ENCODE peak calls at places on chromosomes 16 and 17, in six cellular contexts. H is AG04450, P is body of pancreas, Y is K562, T is tibial nerve, R is mucosa of descending colon. M is an unnamed sample.

GRCh38 chr16:66750279-66751134 is 902 bp downstream of the DYNC1LI2 start:
- DNase-seq in P (no peak), R (no peak), T (no peak), H (no peak), Y (no peak), M (peak; percentile 14)

GRCh38 chr16:23129686-23130085 is 19.6 kb downstream of the USP31 start:
- DNase-seq in Y (no peak), P (no peak), H (no peak), T (no peak), R (no peak), M (no peak)

GRCh38 chr16:11291021-11291716 is 10.0 kb upstream of the PRM1 start:
- DNase-seq in P (no peak), H (no peak), Y (no peak), T (no peak), R (no peak), M (no peak)

GRCh38 chr16:23131436-23131835 is 17.8 kb downstream of the USP31 start:
- DNase-seq in T (no peak), Y (no peak), P (no peak), H (no peak), R (no peak), M (no peak)

GRCh38 chr17:923633-924032 is 55.9 kb downstream of the NXN start:
- DNase-seq in H (no peak), P (no peak), T (no peak), Y (no peak), R (no peak), M (no peak)

GRCh38 chr16:87800497-87800896 is 34.7 kb upstream of the KLHDC4 start:
- DNase-seq in R (no peak), T (no peak), H (no peak), Y (no peak), P (no peak), M (no peak)

GRCh38 chr16:87344931-87345631 is 27.9 kb upstream of the C16orf95 start:
- DNase-seq in R (peak; percentile 64), T (no peak), H (no peak), Y (no peak), P (no peak), M (peak; percentile 55)

GRCh38 chr16:68235105-68235881 is 634 bp downstream of the ESRP2 start:
- DNase-seq in R (peak; percentile 71), T (no peak), P (peak; percentile 80), Y (no peak), H (no peak), M (no peak)

GRCh38 chr16:70778901-70779309 is 22.1 kb downstream of the VAC14 start:
- DNase-seq in P (peak; percentile 38), T (peak; percentile 80), H (peak; percentile 89), R (peak; percentile 37), Y (peak; percentile 29), M (peak; percentile 95)

GRCh38 chr17:62067165-62068145 is 2.4 kb upstream of the MED13 start:
- DNase-seq in H (no peak), P (no peak), R (no peak), T (no peak), Y (no peak), M (no peak)

GRCh38 chr16:84369938-84370627 is 1.7 kb downstream of the ATP2C2 start:
- DNase-seq in Y (no peak), H (no peak), P (no peak), R (peak; percentile 76), T (no peak), M (no peak)

GRCh38 chr17:71117461-71117860 is 948.1 kb downstream of the KCNJ2 start:
- DNase-seq in H (no peak), T (no peak), R (no peak), Y (no peak), P (no peak), M (peak; percentile 80)

GRCh38 chr17:13359774-13360173 is 242.0 kb downstream of the HS3ST3A1 start:
- DNase-seq in P (no peak), Y (no peak), T (no peak), R (no peak), H (no peak), M (no peak)

GRCh38 chr16:85465328-85466307 is 147.5 kb upstream of the GSE1 start:
- DNase-seq in P (no peak), H (peak; percentile 13), Y (no peak), T (no peak), R (no peak), M (no peak)

GRCh38 chr17:50100921-50101345 is 5.8 kb downstream of the PDK2 start:
- DNase-seq in Y (no peak), H (no peak), R (no peak), T (no peak), P (no peak), M (no peak)

GRCh38 chr16:65641693-65642289 is 519.9 kb upstream of the CDH11 start:
- DNase-seq in H (no peak), T (no peak), P (no peak), Y (no peak), R (no peak), M (no peak)

GRCh38 chr17:33200587-33200986 is 92.5 kb downstream of the ASIC2 start:
- DNase-seq in P (no peak), H (no peak), Y (peak; percentile 16), T (no peak), R (no peak), M (no peak)

GRCh38 chr17:78381601-78382168 is 3.2 kb downstream of the PGS1 start:
- DNase-seq in R (no peak), T (no peak), P (no peak), H (no peak), Y (peak; percentile 77), M (no peak)

GRCh38 chr17:12896386-12896785 is 107.1 kb downstream of the ARHGAP44 start:
- DNase-seq in T (no peak), R (no peak), Y (no peak), P (no peak), H (no peak), M (no peak)

GRCh38 chr16:75289189-75289588 is 37.8 kb upstream of the BCAR1 start:
- DNase-seq in Y (no peak), R (no peak), P (no peak), H (no peak), T (no peak), M (peak; percentile 50)

GRCh38 chr17:28993013-28993600 is 12.7 kb downstream of the SEZ6 start:
- DNase-seq in Y (no peak), H (no peak), R (no peak), T (no peak), P (no peak), M (no peak)

GRCh38 chr16:79329967-79330366 is 270.6 kb downstream of the MAF start:
- DNase-seq in T (no peak), P (no peak), R (no peak), H (no peak), Y (no peak), M (no peak)

GRCh38 chr17:75365009-75365930 is 40.2 kb downstream of the GRB2 start:
- DNase-seq in T (no peak), R (no peak), Y (no peak), P (no peak), H (no peak), M (no peak)
- TF ChIP-seq CTCF in T (no peak), R (no peak), Y (peak; percentile 18), P (no peak), H (no peak), M (no peak)

GRCh38 chr17:57576744-57577143 is 168.4 kb downstream of the CCDC182 start:
- DNase-seq in P (no peak), R (no peak), T (no peak), H (no peak), Y (no peak), M (no peak)

GRCh38 chr17:57580055-57580739 is 164.9 kb downstream of the CCDC182 start:
- DNase-seq in Y (no peak), H (no peak), T (no peak), P (no peak), R (no peak), M (no peak)

GRCh38 chr17:57579245-57579644 is 165.9 kb downstream of the CCDC182 start:
- DNase-seq in Y (no peak), T (no peak), R (no peak), P (no peak), H (no peak), M (no peak)

GRCh38 chr17:57578608-57578990 is 166.5 kb downstream of the CCDC182 start:
- DNase-seq in P (no peak), Y (no peak), H (no peak), R (no peak), T (no peak), M (peak; percentile 69)

DNA sequence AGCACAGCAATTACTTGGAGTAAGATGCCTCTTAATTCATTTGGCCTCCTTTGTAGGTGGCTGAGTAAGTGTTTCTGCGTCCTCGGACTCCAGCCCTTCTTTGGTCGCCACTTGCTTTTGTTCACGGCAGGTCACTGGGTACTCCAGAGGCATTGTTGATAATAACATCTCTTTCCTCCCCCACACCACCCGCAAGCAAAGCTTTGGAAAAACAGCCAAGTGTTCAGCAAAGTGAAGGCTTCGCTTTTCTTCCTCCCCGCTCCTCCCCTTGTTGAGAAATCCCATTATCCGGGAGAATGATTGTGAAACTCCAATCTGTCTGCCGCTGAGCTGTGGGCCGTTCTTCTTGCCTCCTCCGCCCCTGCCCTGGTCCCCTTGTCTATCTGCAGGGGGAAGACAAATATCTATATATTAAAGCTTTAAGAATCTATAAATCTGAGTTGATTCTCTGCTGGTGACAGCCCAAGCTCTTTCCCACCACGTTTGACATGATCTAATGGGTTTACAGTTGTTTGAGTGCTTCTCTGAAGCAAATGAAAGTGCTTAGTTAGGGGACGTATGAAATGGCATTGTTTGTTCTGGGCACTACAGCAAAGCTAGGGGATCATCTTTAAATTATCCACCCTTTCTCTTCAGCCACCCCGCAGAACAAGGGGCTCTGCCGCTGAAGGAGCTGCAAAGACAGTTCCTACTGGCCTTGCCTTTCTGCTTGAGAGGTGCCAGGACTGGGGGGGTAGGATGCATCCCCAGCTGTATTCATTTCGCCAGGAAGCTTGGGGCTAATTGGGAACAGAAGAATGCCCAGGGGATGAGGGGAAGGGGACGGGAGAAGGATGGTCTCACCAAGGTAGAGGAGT is 167.1 kb downstream of the CCDC182 start:
- DNase-seq in P (peak; percentile 38), T (peak; percentile 25), H (peak; percentile 38), Y (no peak), R (no peak), M (peak; percentile 78)
- H3K4me3 ChIP-seq in P (no peak overlapping the region), T (peak overlapping the region; percentile 34), H (peak overlapping the region; percentile 47), Y (no peak overlapping the region), R (no peak overlapping the region), M (peak overlapping the region; percentile 53)

GRCh38 chr16:30895592-30896202 is 717 bp upstream of the CTF1 start:
- DNase-seq in H (no peak), T (no peak), P (no peak), R (peak; percentile 37), Y (peak; percentile 68), M (no peak)

GRCh38 chr16:30892670-30893069 is 1.2 kb downstream of the BCL7C start:
- DNase-seq in Y (no peak), H (no peak), P (no peak), R (no peak), T (no peak), M (no peak)

GRCh38 chr16:30894540-30895368 is 877 bp upstream of the BCL7C start:
- DNase-seq in Y (no peak), P (no peak), T (no peak), H (no peak), R (no peak), M (no peak)

GRCh38 chr16:30893082-30893743 is 664 bp downstream of the BCL7C start:
- DNase-seq in Y (no peak), R (peak; percentile 67), T (no peak), P (no peak), H (no peak), M (no peak)

GRCh38 chr16:30893744-30894539 is at the start of gene BCL7C:
- DNase-seq in R (peak; percentile 98), H (no peak), T (peak; percentile 82), P (peak; percentile 94), Y (peak; percentile 91), M (peak; percentile 76)
- TF ChIP-seq CTCF in R (peak; percentile 60), H (peak; percentile 48), T (peak; percentile 44), P (peak; percentile 68), Y (peak; percentile 59), M (peak; percentile 36)

GRCh38 chr17:75668489-75668888 is 1.4 kb downstream of the SAP30BP start:
- DNase-seq in P (no peak), T (no peak), Y (no peak), H (no peak), R (no peak), M (no peak)
- H3K4me3 ChIP-seq in P (no peak overlapping the region), T (peak overlapping the region; percentile 73), Y (peak overlapping the region; percentile 85), H (peak overlapping the region; percentile 100), R (no peak overlapping the region), M (no peak overlapping the region)

M was measured in choroid plexus epithelial cell.